ENCODE peak calls at places on chromosomes 16 and 17, in seven cellular contexts. One of them, this sample, is unnamed.

GRCh38 chr16:80806957-80807356 is 2.6 kb upstream of the CDYL2 start:
- DNase-seq in GM23338: no peak
- DNase-seq in Panc1: no peak
- DNase-seq in lower lobe of right lung: no peak
- DNase-seq in upper lobe of right lung: no peak
- DNase-seq in OCI-LY7: no peak
- DNase-seq in body of pancreas: no peak
- DNase-seq in this sample: peak; percentile 88

GRCh38 chr16:58853830-58854229 is 119.7 kb upstream of the GOT2 start:
- DNase-seq in GM23338: no peak
- DNase-seq in Panc1: no peak
- DNase-seq in lower lobe of right lung: no peak
- DNase-seq in upper lobe of right lung: no peak
- DNase-seq in OCI-LY7: no peak
- DNase-seq in body of pancreas: no peak
- DNase-seq in this sample: no peak

GRCh38 chr17:33968350-33969044 is 286.6 kb upstream of the CCL2 start:
- DNase-seq in GM23338: peak; percentile 34
- DNase-seq in Panc1: no peak
- DNase-seq in lower lobe of right lung: no peak
- DNase-seq in upper lobe of right lung: no peak
- DNase-seq in OCI-LY7: peak; percentile 21
- DNase-seq in body of pancreas: no peak
- DNase-seq in this sample: no peak

GRCh38 chr16:18950469-18951185 is 24.4 kb upstream of the SMG1 start:
- DNase-seq in GM23338: no peak
- DNase-seq in Panc1: no peak
- DNase-seq in lower lobe of right lung: no peak
- DNase-seq in upper lobe of right lung: no peak
- DNase-seq in OCI-LY7: no peak
- DNase-seq in body of pancreas: no peak
- DNase-seq in this sample: no peak

GRCh38 chr17:1650731-1651558 is 1.3 kb upstream of the RILP start:
- DNase-seq in GM23338: no peak
- DNase-seq in Panc1: no peak
- DNase-seq in lower lobe of right lung: peak; percentile 47
- DNase-seq in upper lobe of right lung: no peak
- DNase-seq in OCI-LY7: no peak
- DNase-seq in body of pancreas: peak; percentile 19
- DNase-seq in this sample: no peak

GRCh38 chr17:57327176-57327970 is 71.0 kb downstream of the MSI2 start:
- DNase-seq in GM23338: no peak
- DNase-seq in Panc1: no peak
- DNase-seq in lower lobe of right lung: no peak
- DNase-seq in upper lobe of right lung: no peak
- DNase-seq in OCI-LY7: no peak
- DNase-seq in body of pancreas: no peak
- DNase-seq in this sample: no peak

GRCh38 chr17:2337152-2337810 is at the start of gene SGSM2:
- DNase-seq in GM23338: peak; percentile 51
- DNase-seq in Panc1: no peak
- DNase-seq in lower lobe of right lung: peak; percentile 79
- DNase-seq in upper lobe of right lung: peak; percentile 86
- DNase-seq in OCI-LY7: peak; percentile 71
- DNase-seq in body of pancreas: peak; percentile 66
- DNase-seq in this sample: no peak

GRCh38 chr17:39114744-39115534 is 36.5 kb downstream of the PLXDC1 start:
- DNase-seq in GM23338: no peak
- DNase-seq in Panc1: no peak
- DNase-seq in lower lobe of right lung: no peak
- DNase-seq in upper lobe of right lung: no peak
- DNase-seq in OCI-LY7: no peak
- DNase-seq in body of pancreas: peak; percentile 45
- DNase-seq in this sample: no peak

GRCh38 chr16:85338638-85338982 is 226.3 kb upstream of the CIBAR2 start:
- DNase-seq in GM23338: no peak
- DNase-seq in Panc1: no peak
- DNase-seq in lower lobe of right lung: no peak
- DNase-seq in upper lobe of right lung: no peak
- DNase-seq in OCI-LY7: no peak
- DNase-seq in body of pancreas: no peak
- DNase-seq in this sample: no peak

GRCh38 chr17:42323268-42323773 is 35.0 kb downstream of the STAT5A start:
- DNase-seq in GM23338: no peak
- DNase-seq in Panc1: no peak
- DNase-seq in lower lobe of right lung: no peak
- DNase-seq in upper lobe of right lung: no peak
- DNase-seq in OCI-LY7: no peak
- DNase-seq in body of pancreas: no peak
- DNase-seq in this sample: no peak

GRCh38 chr17:4394208-4395110 is 28.0 kb upstream of the UBE2G1 start:
- DNase-seq in GM23338: no peak
- DNase-seq in Panc1: no peak
- DNase-seq in lower lobe of right lung: no peak
- DNase-seq in upper lobe of right lung: no peak
- DNase-seq in OCI-LY7: no peak
- DNase-seq in body of pancreas: no peak
- DNase-seq in this sample: peak; percentile 80

GRCh38 chr17:16950488-16950887 is 21.4 kb downstream of the TNFRSF13B start:
- DNase-seq in GM23338: no peak
- DNase-seq in Panc1: no peak
- DNase-seq in lower lobe of right lung: no peak
- DNase-seq in upper lobe of right lung: peak; percentile 32
- DNase-seq in OCI-LY7: no peak
- DNase-seq in body of pancreas: no peak
- DNase-seq in this sample: no peak

GRCh38 chr16:87897563-87898505 is 28.5 kb upstream of the SLC7A5 start:
- DNase-seq in GM23338: no peak
- DNase-seq in Panc1: no peak
- DNase-seq in lower lobe of right lung: no peak
- DNase-seq in upper lobe of right lung: no peak
- DNase-seq in OCI-LY7: peak; percentile 16
- DNase-seq in body of pancreas: no peak
- DNase-seq in this sample: no peak

GRCh38 chr17:3030096-3030495 is 33.3 kb downstream of the OR1D5 start:
- DNase-seq in GM23338: no peak
- DNase-seq in Panc1: peak; percentile 35
- DNase-seq in lower lobe of right lung: peak; percentile 39
- DNase-seq in upper lobe of right lung: no peak
- DNase-seq in OCI-LY7: no peak
- DNase-seq in body of pancreas: no peak
- DNase-seq in this sample: peak; percentile 47

GRCh38 chr16:24841291-24841690 is 4.5 kb upstream of the SLC5A11 start:
- DNase-seq in GM23338: no peak
- DNase-seq in Panc1: no peak
- DNase-seq in lower lobe of right lung: no peak
- DNase-seq in upper lobe of right lung: no peak
- DNase-seq in OCI-LY7: no peak
- DNase-seq in body of pancreas: no peak
- DNase-seq in this sample: no peak

GRCh38 chr17:57622886-57623433 is 122.1 kb downstream of the CCDC182 start:
- DNase-seq in GM23338: no peak
- DNase-seq in Panc1: no peak
- DNase-seq in lower lobe of right lung: no peak
- DNase-seq in upper lobe of right lung: peak; percentile 29
- DNase-seq in OCI-LY7: peak; percentile 88
- DNase-seq in body of pancreas: no peak
- DNase-seq in this sample: peak; percentile 39

GRCh38 chr17:47251421-47251940 is 2.1 kb upstream of the ITGB3 start:
- DNase-seq in GM23338: peak; percentile 29
- DNase-seq in Panc1: no peak
- DNase-seq in lower lobe of right lung: no peak
- DNase-seq in upper lobe of right lung: no peak
- DNase-seq in OCI-LY7: no peak
- DNase-seq in body of pancreas: no peak
- DNase-seq in this sample: no peak

GRCh38 chr17:59617141-59617757 is 2.4 kb upstream of the CLTC start:
- DNase-seq in GM23338: no peak
- DNase-seq in Panc1: no peak
- DNase-seq in lower lobe of right lung: no peak
- DNase-seq in upper lobe of right lung: no peak
- DNase-seq in OCI-LY7: no peak
- DNase-seq in body of pancreas: no peak
- DNase-seq in this sample: no peak

GRCh38 chr16:31664683-31665482 is 137.2 kb downstream of the AHSP start:
- DNase-seq in GM23338: no peak
- DNase-seq in Panc1: no peak
- DNase-seq in lower lobe of right lung: no peak
- DNase-seq in upper lobe of right lung: no peak
- DNase-seq in OCI-LY7: no peak
- DNase-seq in body of pancreas: no peak
- DNase-seq in this sample: peak; percentile 97

GRCh38 chr17:45143101-45143670 is 5.1 kb upstream of the HEXIM1 start:
- DNase-seq in GM23338: peak; percentile 47
- DNase-seq in Panc1: no peak
- DNase-seq in lower lobe of right lung: no peak
- DNase-seq in upper lobe of right lung: no peak
- DNase-seq in OCI-LY7: no peak
- DNase-seq in body of pancreas: no peak
- DNase-seq in this sample: no peak

GRCh38 chr16:80948886-80949502 is 57.7 kb downstream of the CMC2 start:
- DNase-seq in GM23338: peak; percentile 91
- DNase-seq in Panc1: no peak
- DNase-seq in lower lobe of right lung: peak; percentile 61
- DNase-seq in upper lobe of right lung: peak; percentile 70
- DNase-seq in OCI-LY7: peak; percentile 58
- DNase-seq in body of pancreas: no peak
- DNase-seq in this sample: no peak

GRCh38 chr17:68033636-68034451 is 1.7 kb upstream of the KPNA2 start:
- DNase-seq in GM23338: peak; percentile 98
- DNase-seq in Panc1: no peak
- DNase-seq in lower lobe of right lung: no peak
- DNase-seq in upper lobe of right lung: no peak
- DNase-seq in OCI-LY7: peak; percentile 37
- DNase-seq in body of pancreas: no peak
- DNase-seq in this sample: peak; percentile 56

GRCh38 chr17:40530988-40531971 is 29.9 kb upstream of the TNS4 start:
- DNase-seq in GM23338: no peak
- DNase-seq in Panc1: no peak
- DNase-seq in lower lobe of right lung: no peak
- DNase-seq in upper lobe of right lung: peak; percentile 57
- DNase-seq in OCI-LY7: peak; percentile 32
- DNase-seq in body of pancreas: no peak
- DNase-seq in this sample: no peak

DNA sequence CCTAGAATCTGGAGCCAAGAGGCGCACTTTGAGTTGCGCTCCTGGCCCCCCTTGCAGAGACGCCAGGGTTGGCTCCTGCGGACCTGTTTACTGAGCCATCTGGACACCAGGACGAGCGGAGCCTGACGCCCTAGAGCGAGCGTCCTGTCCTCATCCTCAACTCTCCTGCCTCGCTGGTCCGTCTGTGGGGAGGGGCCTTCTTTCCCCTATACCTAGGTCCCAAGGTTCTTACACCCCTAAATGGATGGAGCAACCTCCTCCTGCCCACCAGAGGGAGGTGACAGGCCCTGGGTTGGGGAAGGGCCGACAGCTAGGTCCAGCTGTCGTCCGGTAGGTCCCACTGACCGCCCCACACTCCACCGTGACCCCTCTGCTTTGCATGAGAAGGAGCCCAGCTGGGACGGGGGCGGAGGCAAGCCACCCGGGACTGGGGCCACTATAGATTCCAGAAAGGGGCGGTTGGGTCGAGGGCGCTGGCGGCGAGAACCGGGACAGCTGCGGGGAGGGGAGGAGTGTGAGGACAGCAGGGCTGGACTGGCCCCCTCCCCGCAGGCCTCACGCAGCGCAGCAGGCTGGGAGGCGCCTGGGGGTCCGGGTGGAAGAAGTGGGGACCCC is 3.0 kb upstream of the LHX1 start:
- DNase-seq in GM23338: peak; percentile 71
- DNase-seq in Panc1: no peak
- DNase-seq in lower lobe of right lung: no peak
- DNase-seq in upper lobe of right lung: peak; percentile 48
- DNase-seq in OCI-LY7: no peak
- DNase-seq in body of pancreas: no peak
- DNase-seq in this sample: no peak
- H3K4me1 ChIP-seq in GM23338: peaks cover 76% of the 10 kb centered on the region
- H3K4me1 ChIP-seq in Panc1: peaks cover 10% of the 10 kb centered on the region
- H3K4me1 ChIP-seq in lower lobe of right lung: peaks cover 75% of the 10 kb centered on the region
- H3K4me1 ChIP-seq in upper lobe of right lung: peaks cover 66% of the 10 kb centered on the region
- H3K4me1 ChIP-seq in OCI-LY7: no peaks in the 10 kb centered on the region
- H3K4me1 ChIP-seq in body of pancreas: peaks cover 79% of the 10 kb centered on the region
- H3K4me1 ChIP-seq in this sample: no peaks in the 10 kb centered on the region

DNA sequence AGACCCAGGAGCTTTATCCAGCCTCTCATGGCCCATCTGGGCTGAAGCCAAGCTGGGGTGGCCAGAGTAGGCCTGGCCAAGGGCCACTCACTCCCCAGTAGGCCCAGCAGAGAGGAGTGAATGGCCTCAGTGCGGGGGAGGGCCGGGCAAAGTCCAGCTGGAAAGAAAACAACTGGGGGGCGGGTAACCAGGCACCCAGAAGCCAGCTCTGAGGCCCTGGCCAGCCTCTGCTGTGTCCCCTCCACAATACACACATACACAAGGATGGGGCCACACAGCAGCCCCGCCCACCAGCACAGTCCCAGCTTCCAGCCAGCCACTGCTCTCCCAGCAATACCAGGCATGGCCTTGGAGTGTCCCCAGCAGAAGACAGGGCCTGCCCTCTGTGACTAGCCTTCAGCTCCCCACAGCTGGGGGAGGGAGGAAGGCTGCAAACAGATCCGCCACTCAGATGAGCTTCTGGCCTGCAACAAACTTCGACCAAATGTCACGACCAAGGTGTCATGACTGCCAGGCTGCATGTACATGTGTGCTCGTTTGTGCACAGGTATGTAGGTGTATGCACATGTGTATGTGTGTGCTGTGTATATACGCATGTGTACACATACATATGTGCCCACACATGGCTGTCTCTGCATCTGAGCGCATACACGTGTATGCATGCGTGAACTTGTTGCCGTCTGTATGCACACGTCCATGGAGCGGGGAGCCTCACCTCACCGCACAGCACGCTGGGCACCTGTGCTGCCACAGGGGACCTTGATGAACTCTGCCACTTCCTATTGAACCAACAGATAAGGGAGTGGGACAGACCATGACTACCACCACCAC is 5.0 kb downstream of the CARHSP1 start:
- DNase-seq in GM23338: peak; percentile 51
- DNase-seq in Panc1: no peak
- DNase-seq in lower lobe of right lung: no peak
- DNase-seq in upper lobe of right lung: no peak
- DNase-seq in OCI-LY7: no peak
- DNase-seq in body of pancreas: peak; percentile 95
- DNase-seq in this sample: no peak
- TF ChIP-seq CTCF in GM23338: peak; percentile 23
- TF ChIP-seq CTCF in Panc1: no peak
- TF ChIP-seq CTCF in lower lobe of right lung: peak; percentile 15
- TF ChIP-seq CTCF in upper lobe of right lung: peak; percentile 15
- TF ChIP-seq CTCF in OCI-LY7: no peak
- TF ChIP-seq CTCF in body of pancreas: peak; percentile 41
- TF ChIP-seq CTCF in this sample: no peak

GRCh38 chr16:77132051-77132618 is 58.9 kb upstream of the MON1B start:
- DNase-seq in GM23338: no peak
- DNase-seq in Panc1: no peak
- DNase-seq in lower lobe of right lung: no peak
- DNase-seq in upper lobe of right lung: no peak
- DNase-seq in OCI-LY7: no peak
- DNase-seq in body of pancreas: no peak
- DNase-seq in this sample: no peak
- H3K27ac ChIP-seq in GM23338: no peak overlapping the region
- H3K27ac ChIP-seq in Panc1: no peak overlapping the region
- H3K27ac ChIP-seq in lower lobe of right lung: no peak overlapping the region
- H3K27ac ChIP-seq in upper lobe of right lung: no peak overlapping the region
- H3K27ac ChIP-seq in OCI-LY7: no peak overlapping the region
- H3K27ac ChIP-seq in body of pancreas: no peak overlapping the region
- H3K27ac ChIP-seq in this sample: no peak overlapping the region

GRCh38 chr17:27542841-27543463 is 86.7 kb downstream of the KSR1 start:
- DNase-seq in GM23338: no peak
- DNase-seq in Panc1: no peak
- DNase-seq in lower lobe of right lung: no peak
- DNase-seq in upper lobe of right lung: peak; percentile 15
- DNase-seq in OCI-LY7: no peak
- DNase-seq in body of pancreas: no peak
- DNase-seq in this sample: no peak
- H3K4me1 ChIP-seq in GM23338: no peaks in the 10 kb centered on the region
- H3K4me1 ChIP-seq in Panc1: peaks cover 20% of the 10 kb centered on the region
- H3K4me1 ChIP-seq in lower lobe of right lung: peaks cover 58% of the 10 kb centered on the region
- H3K4me1 ChIP-seq in upper lobe of right lung: peaks cover 41% of the 10 kb centered on the region
- H3K4me1 ChIP-seq in OCI-LY7: peaks cover 15% of the 10 kb centered on the region
- H3K4me1 ChIP-seq in body of pancreas: peaks cover 100% of the 10 kb centered on the region
- H3K4me1 ChIP-seq in this sample: no peaks in the 10 kb centered on the region

This sample was measured in foreskin keratinocyte.